ENCODE peak calls at places on chromosomes 6 and 20, in six cellular contexts. P is CD8-positive, alpha-beta memory T cell; O is cardiac fibroblast; F is A549; L is HS-5; V is SK-N-DZ. R is an unnamed sample.
A peak's percentile ranks its signal among the peaks of the same experiment; 100 is the strongest.

GRCh38 chr20:23284009-23284408 is 66.6 kb upstream of the NXT1 start:
- DNase-seq in P (no peak), O (no peak), V (no peak), L (no peak), F (no peak), R (no peak)

GRCh38 chr20:1882026-1882425 is 13.2 kb upstream of the SIRPA start:
- DNase-seq in P (no peak), O (no peak), L (no peak), F (no peak), V (no peak), R (no peak)

GRCh38 chr6:37319156-37319555 is 34.6 kb upstream of the RNF8 start:
- DNase-seq in F (no peak), P (no peak), V (peak; percentile 8), O (no peak), L (no peak), R (no peak)

GRCh38 chr6:27145731-27146455 is 101.6 kb upstream of the PRSS16 start:
- DNase-seq in V (peak; percentile 73), P (peak; percentile 79), L (peak; percentile 83), F (no peak), O (peak; percentile 92), R (peak; percentile 77)

GRCh38 chr6:14046476-14047068 is 71.0 kb upstream of the CD83 start:
- DNase-seq in V (peak; percentile 68), P (peak; percentile 6), L (no peak), F (peak; percentile 60), O (peak; percentile 72), R (peak; percentile 36)

GRCh38 chr6:34679552-34680255 is 16.9 kb downstream of the ILRUN start:
- DNase-seq in O (peak; percentile 26), V (peak; percentile 14), P (no peak), L (no peak), F (no peak), R (no peak)

GRCh38 chr6:118743744-118744143 is 92.4 kb upstream of the CEP85L start:
- DNase-seq in L (no peak), O (no peak), V (no peak), P (no peak), F (no peak), R (no peak)

GRCh38 chr20:45309075-45309474 is 976 bp upstream of the MATN4 start:
- DNase-seq in O (no peak), V (no peak), F (no peak), L (no peak), P (no peak), R (no peak)

GRCh38 chr6:37779111-37779800 is 40.3 kb upstream of the ZFAND3 start:
- DNase-seq in P (no peak), F (no peak), V (no peak), L (no peak), O (no peak), R (no peak)

GRCh38 chr20:2806351-2806701 is 5.9 kb upstream of the CPXM1 start:
- DNase-seq in P (no peak), O (no peak), L (no peak), V (no peak), F (no peak), R (no peak)

GRCh38 chr6:46053034-46053933 is 37.6 kb upstream of the CLIC5 start:
- DNase-seq in V (no peak), L (no peak), P (no peak), O (peak; percentile 59), F (no peak), R (no peak)

GRCh38 chr6:93182933-93183479 is 236.4 kb downstream of the EPHA7 start:
- DNase-seq in V (no peak), O (no peak), P (no peak), L (no peak), F (no peak), R (no peak)

GRCh38 chr6:69138893-69139494 is 503.9 kb downstream of the ADGRB3 start:
- DNase-seq in L (no peak), O (peak; percentile 1), F (no peak), V (no peak), P (no peak), R (peak; percentile 84)

GRCh38 chr6:106591111-106591825 is 38.0 kb downstream of the RTN4IP1 start:
- DNase-seq in L (peak; percentile 87), P (no peak), O (peak; percentile 81), V (no peak), F (no peak), R (peak; percentile 78)

GRCh38 chr6:114144887-114145851 is 174.2 kb upstream of the HDAC2 start:
- DNase-seq in F (no peak), L (no peak), V (no peak), O (no peak), P (no peak), R (no peak)

GRCh38 chr20:50336631-50337030 is 146.0 kb downstream of the CEBPB start:
- DNase-seq in F (no peak), P (no peak), V (no peak), L (no peak), O (no peak), R (no peak)

GRCh38 chr6:135995160-135995898 is 143.8 kb downstream of the PDE7B start:
- DNase-seq in F (no peak), L (peak; percentile 49), O (peak; percentile 91), V (no peak), P (no peak), R (peak; percentile 22)

GRCh38 chr6:79810878-79811277 is 136.5 kb downstream of the ELOVL4 start:
- DNase-seq in L (no peak), F (no peak), O (no peak), P (no peak), V (peak; percentile 87), R (no peak)

GRCh38 chr20:17568972-17569471 is 853 bp upstream of the DSTN start:
- DNase-seq in L (peak; percentile 88), O (peak; percentile 96), P (no peak), V (peak; percentile 73), F (peak; percentile 95), R (peak; percentile 91)

GRCh38 chr6:137297887-137298286 is 78.7 kb upstream of the IFNGR1 start:
- DNase-seq in P (no peak), O (peak; percentile 33), L (no peak), F (no peak), V (no peak), R (peak; percentile 5)

GRCh38 chr6:81834141-81834621 is 81.7 kb upstream of the TENT5A start:
- DNase-seq in L (peak; percentile 40), V (no peak), P (no peak), O (peak; percentile 86), F (no peak), R (peak; percentile 34)

GRCh38 chr6:138230759-138231398 is 12.6 kb upstream of the PBOV1 start:
- DNase-seq in L (no peak), V (no peak), O (no peak), P (no peak), F (no peak), R (no peak)

GRCh38 chr6:108648186-108648585 is 87.5 kb downstream of the FOXO3 start:
- DNase-seq in L (no peak), O (peak; percentile 36), P (no peak), V (no peak), F (no peak), R (no peak)

GRCh38 chr20:36885355-36885754 is 9.4 kb downstream of the TLDC2 start:
- DNase-seq in L (no peak), O (peak; percentile 32), P (no peak), V (peak; percentile 45), F (peak; percentile 50), R (no peak)

GRCh38 chr6:28589234-28589951 is 63.7 kb downstream of the GPX5 start:
- DNase-seq in L (peak; percentile 96), P (no peak), O (peak; percentile 98), F (peak; percentile 47), V (peak; percentile 89), R (peak; percentile 96)